ENCODE peak calls at places on chromosomes 2 and 18, in seven cellular contexts. F is osteoblast, R is GM23248, M is colonic mucosa, K is sigmoid colon, O is AG09309, W is H7. V is an unnamed sample.

GRCh38 chr18:3577456-3577855 is 127.5 kb downstream of the TGIF1 start:
- DNase-seq in F (no peak), R (no peak), M (no peak), K (no peak), O (no peak), W (no peak), V (no peak)

GRCh38 chr18:13639196-13639595 is 87.2 kb downstream of the FAM210A start:
- DNase-seq in F (peak; percentile 43), R (no peak), M (no peak), K (peak; percentile 51), O (no peak), W (no peak), V (no peak)

GRCh38 chr2:72984172-72984671 is 66.9 kb downstream of the EMX1 start:
- DNase-seq in F (no peak), R (no peak), M (no peak), K (no peak), O (no peak), W (no peak), V (no peak)

GRCh38 chr18:79702906-79703305 is 23.3 kb downstream of the CTDP1 start:
- DNase-seq in F (no peak), R (no peak), M (no peak), K (no peak), O (no peak), W (no peak), V (no peak)

GRCh38 chr2:69366-70344 is 23.4 kb upstream of the FAM110C start:
- DNase-seq in F (no peak), R (no peak), M (peak; percentile 78), K (no peak), O (no peak), W (no peak), V (no peak)

GRCh38 chr18:28161608-28162599 is 15.0 kb downstream of the CDH2 start:
- DNase-seq in F (peak; percentile 52), R (peak; percentile 86), M (no peak), K (no peak), O (no peak), W (no peak), V (no peak)

GRCh38 chr2:205188516-205189138 is 493.7 kb upstream of the NRP2 start:
- DNase-seq in F (no peak), R (peak; percentile 48), M (peak; percentile 43), K (peak; percentile 93), O (peak; percentile 49), W (peak; percentile 22), V (peak; percentile 60)

GRCh38 chr2:974454-974853 is 23.8 kb downstream of the SNTG2 start:
- DNase-seq in F (no peak), R (no peak), M (no peak), K (no peak), O (no peak), W (no peak), V (no peak)

DNA sequence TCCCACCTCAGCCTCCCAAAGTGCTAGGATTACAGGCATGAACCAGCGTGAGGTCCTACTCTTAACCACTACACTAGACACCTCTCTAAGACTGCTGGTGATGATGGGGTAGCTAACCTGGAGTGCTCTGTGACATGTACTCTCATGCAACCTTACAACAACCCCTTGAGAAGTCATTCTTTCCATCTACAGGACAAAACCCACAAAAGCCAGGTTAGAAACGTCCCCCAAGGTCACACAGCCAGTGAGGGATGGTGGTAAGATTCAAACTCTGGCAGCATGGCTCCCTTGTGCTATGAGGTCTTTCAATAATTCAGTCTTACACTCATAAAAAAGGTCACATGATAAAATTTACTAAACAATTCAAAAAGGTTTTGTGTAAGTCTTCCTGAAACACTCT is 94.8 kb upstream of the SERTAD2 start:
- DNase-seq in F (no peak), R (peak; percentile 28), M (no peak), K (no peak), O (no peak), W (no peak), V (no peak)
- H3K4me3 ChIP-seq in F (peak overlapping the region; percentile 93), R (peak overlapping the region; percentile 78), M (no peak overlapping the region), K (no peak overlapping the region), O (peak overlapping the region; percentile 95), W (no peak overlapping the region), V (peak overlapping the region; percentile 6)

GRCh38 chr2:207503234-207503633 is 26.5 kb upstream of the CREB1 start:
- DNase-seq in F (peak; percentile 87), R (peak; percentile 64), M (no peak), K (no peak), O (no peak), W (no peak), V (no peak)

GRCh38 chr2:207505180-207505579 is 24.6 kb upstream of the CREB1 start:
- DNase-seq in F (no peak), R (no peak), M (no peak), K (no peak), O (no peak), W (peak; percentile 16), V (no peak)

GRCh38 chr2:207505728-207506127 is 24.0 kb upstream of the CREB1 start:
- DNase-seq in F (peak; percentile 76), R (peak; percentile 90), M (no peak), K (no peak), O (peak; percentile 63), W (peak; percentile 35), V (peak; percentile 81)

GRCh38 chr2:207506426-207506825 is 23.3 kb upstream of the CREB1 start:
- DNase-seq in F (no peak), R (no peak), M (no peak), K (no peak), O (no peak), W (no peak), V (no peak)

GRCh38 chr2:207504513-207505171 is 25.1 kb upstream of the CREB1 start:
- DNase-seq in F (no peak), R (peak; percentile 78), M (no peak), K (no peak), O (no peak), W (peak; percentile 32), V (peak; percentile 98)
- H3K4me3 ChIP-seq in F (peak overlapping the region; percentile 50), R (peak overlapping the region; percentile 23), M (no peak overlapping the region), K (no peak overlapping the region), O (no peak overlapping the region), W (no peak overlapping the region), V (peak overlapping the region; percentile 17)

DNA sequence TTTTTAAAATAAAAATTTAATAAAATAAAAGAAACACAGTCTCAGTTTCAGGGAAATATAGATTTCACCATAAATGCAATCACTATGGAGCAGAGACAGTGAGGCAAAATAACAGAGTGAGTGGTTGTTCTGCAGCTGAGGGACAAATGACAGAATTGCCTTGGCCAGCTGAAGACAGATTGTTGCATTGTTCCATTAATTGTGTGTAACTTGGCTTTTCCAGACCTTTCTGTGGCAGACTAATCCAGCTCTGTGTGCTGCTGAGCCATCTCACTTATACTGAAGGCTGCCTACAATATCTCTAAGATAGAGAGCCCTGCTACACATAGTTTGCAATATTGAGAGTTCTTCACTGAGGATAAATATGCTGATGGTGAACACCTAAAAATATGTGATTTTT is 11.5 kb downstream of the LRRTM1 start:
- DNase-seq in F (no peak), R (no peak), M (no peak), K (no peak), O (no peak), W (no peak), V (no peak)
- H3K4me3 ChIP-seq in F (no peak overlapping the region), R (no peak overlapping the region), M (no peak overlapping the region), K (no peak overlapping the region), O (no peak overlapping the region), W (no peak overlapping the region), V (no peak overlapping the region)

GRCh38 chr18:31658670-31659573 is 25.5 kb downstream of the B4GALT6 start:
- DNase-seq in F (no peak), R (no peak), M (no peak), K (no peak), O (no peak), W (no peak), V (peak; percentile 0)
- H3K4me3 ChIP-seq in F (no peak overlapping the region), R (no peak overlapping the region), M (no peak overlapping the region), K (no peak overlapping the region), O (no peak overlapping the region), W (no peak overlapping the region), V (no peak overlapping the region)

GRCh38 chr2:127471286-127471983 is 53.2 kb downstream of the PROC start:
- DNase-seq in F (no peak), R (no peak), M (peak; percentile 44), K (no peak), O (no peak), W (no peak), V (no peak)
- H3K4me3 ChIP-seq in F (no peak overlapping the region), R (no peak overlapping the region), M (no peak overlapping the region), K (no peak overlapping the region), O (no peak overlapping the region), W (no peak overlapping the region), V (no peak overlapping the region)

GRCh38 chr2:210230518-210230917 is 5.3 kb upstream of the ACADL start:
- DNase-seq in F (no peak), R (no peak), M (no peak), K (no peak), O (no peak), W (peak; percentile 16), V (no peak)
- H3K4me3 ChIP-seq in F (no peak overlapping the region), R (no peak overlapping the region), M (no peak overlapping the region), K (no peak overlapping the region), O (no peak overlapping the region), W (no peak overlapping the region), V (no peak overlapping the region)

GRCh38 chr2:25822190-25823117 is 55.8 kb downstream of the ASXL2 start:
- DNase-seq in F (no peak), R (peak; percentile 7), M (peak; percentile 35), K (peak; percentile 63), O (no peak), W (peak; percentile 48), V (no peak)
- H3K4me3 ChIP-seq in F (no peak overlapping the region), R (no peak overlapping the region), M (no peak overlapping the region), K (peak overlapping the region; percentile 19), O (no peak overlapping the region), W (no peak overlapping the region), V (no peak overlapping the region)

GRCh38 chr18:62751977-62752376 is 36.6 kb downstream of the PHLPP1 start:
- DNase-seq in F (no peak), R (no peak), M (no peak), K (no peak), O (no peak), W (no peak), V (no peak)
- H3K4me3 ChIP-seq in F (no peak overlapping the region), R (no peak overlapping the region), M (no peak overlapping the region), K (no peak overlapping the region), O (no peak overlapping the region), W (no peak overlapping the region), V (no peak overlapping the region)

GRCh38 chr2:20110876-20111275 is 59.4 kb upstream of the LAPTM4A start:
- DNase-seq in F (no peak), R (no peak), M (no peak), K (no peak), O (no peak), W (no peak), V (no peak)
- H3K4me3 ChIP-seq in F (no peak overlapping the region), R (no peak overlapping the region), M (no peak overlapping the region), K (no peak overlapping the region), O (no peak overlapping the region), W (no peak overlapping the region), V (no peak overlapping the region)

V was measured in astrocyte of the cerebellum.